ENCODE peak calls at places on chromosome 15, in seven cellular contexts. D, O, B, H, U, C and A are unnamed samples.

GRCh38 chr15:39247574-39247973 is 333.3 kb upstream of the THBS1 start:
- DNase-seq in U (no peak), B (no peak), D (no peak), C (no peak), O (no peak), H (no peak), A (no peak)

GRCh38 chr15:60376677-60377095 is 21.1 kb downstream of the ANXA2 start:
- DNase-seq in D (no peak), H (no peak), O (no peak), C (no peak), B (no peak), U (no peak), A (no peak)

GRCh38 chr15:74802862-74803447 is 9.7 kb upstream of the LMAN1L start:
- DNase-seq in U (no peak), H (no peak), O (no peak), D (no peak), C (no peak), B (no peak), A (no peak)

GRCh38 chr15:78407889-78408640 is 30.0 kb upstream of the IREB2 start:
- DNase-seq in C (no peak), B (no peak), D (no peak), U (no peak), H (no peak), O (no peak), A (no peak)

GRCh38 chr15:83837946-83838571 is 184.1 kb downstream of the ADAMTSL3 start:
- DNase-seq in H (peak), C (no peak), D (no peak), U (no peak), B (no peak), O (no peak), A (no peak)

GRCh38 chr15:89406218-89406716 is 71.6 kb upstream of the POLG start:
- DNase-seq in D (no peak), U (no peak), C (no peak), H (no peak), B (no peak), O (no peak), A (no peak)

GRCh38 chr15:26875476-26875850 is 8.6 kb downstream of the GABRA5 start:
- DNase-seq in D (no peak), U (no peak), C (no peak), B (no peak), O (no peak), H (no peak), A (no peak)

GRCh38 chr15:45364271-45364670 is 14.1 kb downstream of the GATM start:
- DNase-seq in U (no peak), C (no peak), H (no peak), D (no peak), O (no peak), B (no peak), A (no peak)

GRCh38 chr15:31158858-31159569 is 57.5 kb upstream of the TRPM1 start:
- DNase-seq in O (no peak), H (no peak), U (no peak), C (no peak), B (no peak), D (peak), A (no peak)

GRCh38 chr15:26028086-26028740 is 165.1 kb upstream of the ATP10A start:
- DNase-seq in C (no peak), U (no peak), B (no peak), D (no peak), O (no peak), H (no peak), A (no peak)

GRCh38 chr15:89381888-89382287 is 47.3 kb upstream of the POLG start:
- DNase-seq in D (no peak), H (no peak), O (no peak), B (no peak), U (no peak), C (no peak), A (no peak)

GRCh38 chr15:73156431-73157191 is 104.3 kb downstream of the NEO1 start:
- DNase-seq in U (no peak), O (no peak), H (no peak), D (no peak), C (no peak), B (no peak), A (no peak)

GRCh38 chr15:61598655-61599054 is 369.6 kb upstream of the RORA start:
- DNase-seq in H (no peak), C (no peak), O (no peak), D (no peak), U (no peak), B (no peak), A (no peak)

GRCh38 chr15:22881739-22882440 is 43.4 kb downstream of the NIPA2 start:
- DNase-seq in D (no peak), B (no peak), C (no peak), H (no peak), O (no peak), U (no peak), A (no peak)

GRCh38 chr15:68666120-68666811 is 87.5 kb downstream of the CORO2B start:
- DNase-seq in B (no peak), O (no peak), H (peak), U (no peak), D (no peak), C (no peak), A (no peak)

GRCh38 chr15:25770618-25771369 is 92.3 kb downstream of the ATP10A start:
- DNase-seq in U (no peak), B (no peak), H (no peak), O (no peak), C (no peak), D (no peak), A (no peak)

GRCh38 chr15:92648190-92648875 is 7.2 kb downstream of the FAM174B start:
- DNase-seq in C (no peak), U (no peak), B (no peak), D (no peak), H (no peak), O (no peak), A (no peak)